ENCODE peak calls at places on chromosomes 5 and 9, in four cellular contexts. N, J, G and X are unnamed samples.
A peak's percentile ranks its signal among the peaks of the same experiment; 100 is the strongest.

GRCh38 chr5:161420526-161420925 is 126.0 kb downstream of the GABRB2 start:
- DNase-seq in N (no peak), J (no peak), G (no peak), X (peak; percentile 10)

GRCh38 chr9:93652604-93653592 is 76.5 kb downstream of the PHF2 start:
- DNase-seq in N (no peak), J (no peak), G (no peak), X (no peak)

GRCh38 chr5:34804913-34805312 is 34.1 kb upstream of the TTC23L start:
- DNase-seq in N (no peak), J (no peak), G (no peak), X (no peak)

GRCh38 chr5:160054831-160055230 is 45.9 kb downstream of the TTC1 start:
- DNase-seq in N (peak; percentile 51), J (no peak), G (no peak), X (no peak)

GRCh38 chr5:10511741-10512640 is 51.9 kb upstream of the ANKRD33B start:
- DNase-seq in N (no peak), J (no peak), G (no peak), X (no peak)

GRCh38 chr9:124130277-124131075 is 118.9 kb downstream of the LHX2 start:
- DNase-seq in N (no peak), J (no peak), G (peak; percentile 31), X (no peak)

GRCh38 chr9:114169940-114170791 is 14.8 kb downstream of the COL27A1 start:
- DNase-seq in N (no peak), J (no peak), G (peak; percentile 47), X (no peak)

GRCh38 chr9:72203205-72203803 is 54.1 kb downstream of the GDA start:
- DNase-seq in N (peak; percentile 22), J (no peak), G (no peak), X (no peak)

GRCh38 chr5:133410335-133410828 is 202.0 kb downstream of the FSTL4 start:
- DNase-seq in N (no peak), J (no peak), G (no peak), X (no peak)

GRCh38 chr5:72288923-72289322 is 31.1 kb downstream of the MRPS27 start:
- DNase-seq in N (no peak), J (no peak), G (peak; percentile 31), X (no peak)

GRCh38 chr5:180313677-180314076 is 21.8 kb upstream of the MAPK9 start:
- DNase-seq in N (no peak), J (no peak), G (peak; percentile 63), X (peak; percentile 89)

DNA sequence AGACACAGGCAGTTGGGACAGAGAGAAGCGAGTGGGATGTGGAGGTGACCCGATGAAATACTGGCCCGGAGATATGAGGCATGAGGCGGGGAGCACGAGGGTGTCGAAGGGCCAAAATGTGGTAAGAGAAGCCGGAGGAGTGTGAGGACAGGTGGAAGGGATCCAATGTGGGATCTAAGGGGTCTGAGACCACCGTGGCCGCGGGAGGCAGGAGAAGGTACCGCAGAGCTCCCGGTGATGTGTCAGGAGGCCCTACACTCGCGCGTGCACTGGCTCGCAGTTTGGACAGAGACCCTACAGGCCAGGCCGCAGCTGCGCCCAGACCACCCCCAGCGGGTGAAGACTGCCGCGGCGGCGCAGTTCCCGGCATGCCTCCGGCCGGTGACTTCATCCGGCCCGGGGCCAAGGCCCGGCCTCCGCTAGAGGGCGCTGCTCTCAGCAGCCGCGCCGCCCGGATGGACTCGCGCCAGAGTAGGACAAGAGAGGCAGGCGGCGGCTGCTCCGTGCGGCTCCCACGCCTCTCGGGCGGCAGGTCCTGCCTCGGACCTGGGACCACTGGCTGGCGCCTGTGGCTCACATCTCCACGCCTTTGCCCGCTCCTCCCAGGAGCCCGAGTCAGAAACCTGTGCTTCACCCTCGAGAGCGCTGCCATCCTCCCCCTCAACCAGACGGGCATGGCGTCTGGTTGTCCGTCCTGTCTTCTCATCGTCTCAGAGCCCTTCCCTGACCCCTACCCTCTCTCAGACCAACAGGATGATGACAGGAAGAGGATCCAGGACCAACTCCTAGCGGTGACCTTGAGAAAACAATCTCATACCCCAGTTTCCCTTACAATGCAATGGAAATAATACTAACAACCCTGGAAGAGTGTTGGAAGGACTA is 35.4 kb upstream of the STING1 start:
- DNase-seq in N (peak; percentile 79), J (peak; percentile 90), G (peak; percentile 95), X (peak; percentile 73)
- H3K27ac ChIP-seq in N (peak overlapping the region; percentile 67), J (peak overlapping the region; percentile 89), G (peak overlapping the region; percentile 86), X (peak overlapping the region; percentile 84)

GRCh38 chr5:31410089-31410488 is 121.8 kb downstream of the DROSHA start:
- DNase-seq in N (no peak), J (no peak), G (no peak), X (no peak)

GRCh38 chr5:31401691-31402090 is 130.2 kb downstream of the DROSHA start:
- DNase-seq in N (no peak), J (no peak), G (no peak), X (no peak)

GRCh38 chr5:31407921-31408714 is 123.8 kb downstream of the DROSHA start:
- DNase-seq in N (peak; percentile 38), J (no peak), G (no peak), X (no peak)

GRCh38 chr5:31408814-31409213 is 123.1 kb downstream of the DROSHA start:
- DNase-seq in N (peak; percentile 74), J (no peak), G (peak; percentile 29), X (no peak)

GRCh38 chr5:31404325-31404724 is 127.6 kb downstream of the DROSHA start:
- DNase-seq in N (no peak), J (no peak), G (no peak), X (no peak)
- H3K27ac ChIP-seq in N (no peak overlapping the region), J (no peak overlapping the region), G (no peak overlapping the region), X (no peak overlapping the region)

GRCh38 chr9:111843971-111844370 is 49.2 kb upstream of the SHOC1 start:
- DNase-seq in N (no peak), J (no peak), G (no peak), X (no peak)
- H3K27ac ChIP-seq in N (no peak overlapping the region), J (no peak overlapping the region), G (no peak overlapping the region), X (no peak overlapping the region)

GRCh38 chr5:6480133-6481051 is 31.7 kb downstream of the UBE2QL1 start:
- DNase-seq in N (no peak), J (no peak), G (no peak), X (no peak)
- H3K27ac ChIP-seq in N (no peak overlapping the region), J (no peak overlapping the region), G (no peak overlapping the region), X (no peak overlapping the region)

GRCh38 chr9:80648336-80648735 is 1041.0 kb downstream of the TLE1 start:
- DNase-seq in N (peak; percentile 78), J (no peak), G (no peak), X (no peak)

GRCh38 chr9:80646211-80646610 is 1043.1 kb downstream of the TLE1 start:
- DNase-seq in N (no peak), J (no peak), G (no peak), X (no peak)

GRCh38 chr9:80649496-80649895 is 1039.9 kb downstream of the TLE1 start:
- DNase-seq in N (no peak), J (no peak), G (no peak), X (no peak)

GRCh38 chr9:80650964-80651555 is 1038.3 kb downstream of the TLE1 start:
- DNase-seq in N (peak; percentile 84), J (no peak), G (no peak), X (no peak)

DNA sequence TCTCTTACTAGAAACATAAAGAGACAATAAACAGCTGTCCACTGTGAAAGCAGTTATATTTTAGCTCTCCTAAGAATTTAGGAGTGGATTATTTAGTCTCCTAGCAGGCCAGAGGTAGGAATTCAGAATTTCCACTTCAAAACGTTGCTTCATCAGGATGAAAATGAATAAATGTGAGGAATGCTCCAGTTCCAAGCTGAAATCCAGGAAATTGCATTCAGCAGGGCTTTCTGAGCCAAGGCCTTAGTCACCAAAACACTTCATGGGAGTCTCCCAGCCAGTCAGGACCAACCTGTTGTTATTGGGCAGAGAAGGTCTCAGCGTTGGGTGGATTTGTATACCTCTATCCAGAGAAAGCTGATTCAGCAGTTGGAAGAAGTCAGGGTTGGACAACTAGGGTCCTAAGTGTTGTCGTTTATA is 1040.3 kb downstream of the TLE1 start:
- DNase-seq in N (peak; percentile 91), J (peak; percentile 52), G (peak; percentile 30), X (no peak)
- H3K27ac ChIP-seq in N (no peak overlapping the region), J (peak overlapping the region; percentile 55), G (peak overlapping the region; percentile 57), X (no peak overlapping the region)

DNA sequence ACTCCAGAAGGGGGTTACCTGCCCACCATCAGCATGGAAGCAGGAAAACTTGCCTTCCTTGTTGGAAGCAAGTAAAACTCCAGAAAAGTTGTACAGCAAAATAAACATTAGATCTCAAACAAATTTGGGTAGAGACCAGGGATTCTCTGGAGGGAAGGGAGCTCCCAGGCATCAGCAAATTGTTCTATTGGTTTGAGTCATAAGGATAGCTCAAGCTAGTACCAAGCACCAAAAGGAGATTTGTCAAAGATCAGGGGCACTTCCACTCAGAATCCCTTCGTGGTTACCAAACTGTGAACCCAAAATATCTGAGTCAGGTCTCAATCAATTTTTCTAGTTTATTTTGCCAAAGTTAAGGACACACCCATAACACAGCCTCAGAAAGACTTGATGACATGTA is 37.8 kb downstream of the DNAJB5 start:
- DNase-seq in N (no peak), J (no peak), G (no peak), X (no peak)
- H3K27ac ChIP-seq in N (no peak overlapping the region), J (peak overlapping the region; percentile 74), G (no peak overlapping the region), X (no peak overlapping the region)

DNA sequence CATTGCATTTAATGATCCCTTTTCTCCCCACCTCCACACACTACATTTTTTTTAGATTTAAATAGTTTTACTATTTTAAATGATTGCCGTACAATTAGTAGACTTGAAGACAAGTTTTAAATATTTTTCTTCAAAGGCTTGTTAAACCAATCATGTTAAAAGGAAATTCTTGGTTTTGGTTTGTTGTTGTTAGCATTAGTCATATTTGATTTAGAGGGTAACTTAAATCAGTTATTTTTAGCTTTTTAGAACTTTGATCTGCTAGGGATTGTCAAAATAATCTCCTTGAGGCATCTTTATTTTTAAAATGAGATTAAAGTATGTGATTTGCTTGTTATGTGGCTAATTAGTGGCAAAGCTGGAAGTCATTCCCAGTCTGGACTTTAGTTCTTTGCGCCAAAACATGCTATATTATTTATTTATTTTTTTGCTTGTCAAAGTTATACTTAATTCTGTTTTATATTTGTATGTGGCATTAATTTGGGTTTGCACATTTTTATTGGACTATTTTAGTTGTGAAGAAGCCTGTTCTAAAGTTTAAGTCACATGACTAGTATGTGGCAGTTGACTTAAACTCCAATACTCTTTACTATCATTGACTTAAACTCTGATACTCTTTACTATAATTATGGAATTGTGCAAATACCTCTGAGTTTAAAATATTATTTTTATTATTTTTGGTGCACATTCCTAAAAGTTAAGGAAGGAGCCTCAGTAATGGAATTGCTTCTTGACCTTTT is 14.7 kb downstream of the ITGA1 start:
- DNase-seq in N (peak; percentile 50), J (no peak), G (no peak), X (no peak)
- H3K27ac ChIP-seq in N (peak overlapping the region; percentile 58), J (peak overlapping the region; percentile 96), G (peak overlapping the region; percentile 94), X (no peak overlapping the region)